ENCODE peak calls at places on chromosomes 1 and 21, in nine cellular contexts. One of them, this sample, is unnamed.
A peak's percentile ranks its signal among the peaks of the same experiment; 100 is the strongest.

GRCh38 chr1:32825181-32825580 is 7.7 kb downstream of the S100PBP start:
- DNase-seq in mesothelial cell of epicardium: no peak
- DNase-seq in GM23338: no peak
- DNase-seq in activated T-cell treated with anti-CD3 and anti-CD28 coated beads, Interleukin-2, amount 50 U/mL, for 72 hours: no peak
- DNase-seq in endothelial cell: no peak
- DNase-seq in DMS153: no peak
- DNase-seq in progenitor cell of endocrine pancreas: no peak
- DNase-seq in heart left ventricle: no peak
- DNase-seq in HT-29: no peak
- DNase-seq in this sample: no peak

GRCh38 chr21:41821081-41821755 is 54.4 kb upstream of the RIPK4 start:
- DNase-seq in mesothelial cell of epicardium: no peak
- DNase-seq in GM23338: no peak
- DNase-seq in activated T-cell treated with anti-CD3 and anti-CD28 coated beads, Interleukin-2, amount 50 U/mL, for 72 hours: no peak
- DNase-seq in endothelial cell: no peak
- DNase-seq in DMS153: no peak
- DNase-seq in progenitor cell of endocrine pancreas: no peak
- DNase-seq in heart left ventricle: no peak
- DNase-seq in HT-29: no peak
- DNase-seq in this sample: no peak

GRCh38 chr1:22038036-22038435 is 14.5 kb upstream of the CDC42 start:
- DNase-seq in mesothelial cell of epicardium: no peak
- DNase-seq in GM23338: no peak
- DNase-seq in activated T-cell treated with anti-CD3 and anti-CD28 coated beads, Interleukin-2, amount 50 U/mL, for 72 hours: no peak
- DNase-seq in endothelial cell: no peak
- DNase-seq in DMS153: no peak
- DNase-seq in progenitor cell of endocrine pancreas: no peak
- DNase-seq in heart left ventricle: peak; percentile 64
- DNase-seq in HT-29: no peak
- DNase-seq in this sample: no peak

GRCh38 chr1:180507826-180508724 is 5.7 kb upstream of the ACBD6 start:
- DNase-seq in mesothelial cell of epicardium: no peak
- DNase-seq in GM23338: no peak
- DNase-seq in activated T-cell treated with anti-CD3 and anti-CD28 coated beads, Interleukin-2, amount 50 U/mL, for 72 hours: no peak
- DNase-seq in endothelial cell: no peak
- DNase-seq in DMS153: no peak
- DNase-seq in progenitor cell of endocrine pancreas: no peak
- DNase-seq in heart left ventricle: no peak
- DNase-seq in HT-29: peak; percentile 15
- DNase-seq in this sample: no peak

GRCh38 chr1:2801535-2802291 is at the start of gene TTC34:
- DNase-seq in mesothelial cell of epicardium: no peak
- DNase-seq in GM23338: peak; percentile 73
- DNase-seq in activated T-cell treated with anti-CD3 and anti-CD28 coated beads, Interleukin-2, amount 50 U/mL, for 72 hours: peak; percentile 60
- DNase-seq in endothelial cell: peak; percentile 60
- DNase-seq in DMS153: peak; percentile 12
- DNase-seq in progenitor cell of endocrine pancreas: no peak
- DNase-seq in heart left ventricle: no peak
- DNase-seq in HT-29: peak; percentile 86
- DNase-seq in this sample: no peak

GRCh38 chr1:21565285-21565684 is 56.1 kb downstream of the ALPL start:
- DNase-seq in mesothelial cell of epicardium: no peak
- DNase-seq in GM23338: no peak
- DNase-seq in activated T-cell treated with anti-CD3 and anti-CD28 coated beads, Interleukin-2, amount 50 U/mL, for 72 hours: no peak
- DNase-seq in endothelial cell: no peak
- DNase-seq in DMS153: no peak
- DNase-seq in progenitor cell of endocrine pancreas: no peak
- DNase-seq in heart left ventricle: no peak
- DNase-seq in HT-29: no peak
- DNase-seq in this sample: no peak

GRCh38 chr1:218703836-218704235 is 358.7 kb downstream of the TGFB2 start:
- DNase-seq in mesothelial cell of epicardium: no peak
- DNase-seq in GM23338: no peak
- DNase-seq in activated T-cell treated with anti-CD3 and anti-CD28 coated beads, Interleukin-2, amount 50 U/mL, for 72 hours: no peak
- DNase-seq in endothelial cell: no peak
- DNase-seq in DMS153: no peak
- DNase-seq in progenitor cell of endocrine pancreas: no peak
- DNase-seq in heart left ventricle: no peak
- DNase-seq in HT-29: no peak
- DNase-seq in this sample: no peak

GRCh38 chr1:69930396-69930795 is 275.0 kb downstream of the LRRC40 start:
- DNase-seq in mesothelial cell of epicardium: no peak
- DNase-seq in GM23338: no peak
- DNase-seq in activated T-cell treated with anti-CD3 and anti-CD28 coated beads, Interleukin-2, amount 50 U/mL, for 72 hours: no peak
- DNase-seq in endothelial cell: no peak
- DNase-seq in DMS153: no peak
- DNase-seq in progenitor cell of endocrine pancreas: no peak
- DNase-seq in heart left ventricle: no peak
- DNase-seq in HT-29: no peak
- DNase-seq in this sample: no peak

GRCh38 chr1:96971849-96972602 is 250.4 kb downstream of the PTBP2 start:
- DNase-seq in mesothelial cell of epicardium: no peak
- DNase-seq in GM23338: no peak
- DNase-seq in activated T-cell treated with anti-CD3 and anti-CD28 coated beads, Interleukin-2, amount 50 U/mL, for 72 hours: no peak
- DNase-seq in endothelial cell: no peak
- DNase-seq in DMS153: no peak
- DNase-seq in progenitor cell of endocrine pancreas: no peak
- DNase-seq in heart left ventricle: no peak
- DNase-seq in HT-29: no peak
- DNase-seq in this sample: no peak

GRCh38 chr1:53073899-53074311 is 11.9 kb downstream of the PODN start:
- DNase-seq in mesothelial cell of epicardium: no peak
- DNase-seq in GM23338: no peak
- DNase-seq in activated T-cell treated with anti-CD3 and anti-CD28 coated beads, Interleukin-2, amount 50 U/mL, for 72 hours: no peak
- DNase-seq in endothelial cell: peak; percentile 2
- DNase-seq in DMS153: no peak
- DNase-seq in progenitor cell of endocrine pancreas: no peak
- DNase-seq in heart left ventricle: peak; percentile 56
- DNase-seq in HT-29: no peak
- DNase-seq in this sample: no peak

GRCh38 chr1:54867717-54868057 is 19.3 kb downstream of the DHCR24 start:
- DNase-seq in mesothelial cell of epicardium: no peak
- DNase-seq in GM23338: no peak
- DNase-seq in activated T-cell treated with anti-CD3 and anti-CD28 coated beads, Interleukin-2, amount 50 U/mL, for 72 hours: no peak
- DNase-seq in endothelial cell: no peak
- DNase-seq in DMS153: no peak
- DNase-seq in progenitor cell of endocrine pancreas: no peak
- DNase-seq in heart left ventricle: no peak
- DNase-seq in HT-29: no peak
- DNase-seq in this sample: no peak

GRCh38 chr1:225766967-225767413 is 10.6 kb upstream of the SRP9 start:
- DNase-seq in mesothelial cell of epicardium: no peak
- DNase-seq in GM23338: no peak
- DNase-seq in activated T-cell treated with anti-CD3 and anti-CD28 coated beads, Interleukin-2, amount 50 U/mL, for 72 hours: no peak
- DNase-seq in endothelial cell: no peak
- DNase-seq in DMS153: no peak
- DNase-seq in progenitor cell of endocrine pancreas: no peak
- DNase-seq in heart left ventricle: peak; percentile 70
- DNase-seq in HT-29: no peak
- DNase-seq in this sample: peak; percentile 61

GRCh38 chr1:212503714-212504113 is 71.0 kb downstream of the NENF start:
- DNase-seq in mesothelial cell of epicardium: no peak
- DNase-seq in GM23338: no peak
- DNase-seq in activated T-cell treated with anti-CD3 and anti-CD28 coated beads, Interleukin-2, amount 50 U/mL, for 72 hours: no peak
- DNase-seq in endothelial cell: no peak
- DNase-seq in DMS153: no peak
- DNase-seq in progenitor cell of endocrine pancreas: no peak
- DNase-seq in heart left ventricle: no peak
- DNase-seq in HT-29: no peak
- DNase-seq in this sample: no peak

GRCh38 chr1:9437931-9438330 is 101.3 kb upstream of the SLC25A33 start:
- DNase-seq in mesothelial cell of epicardium: no peak
- DNase-seq in GM23338: no peak
- DNase-seq in activated T-cell treated with anti-CD3 and anti-CD28 coated beads, Interleukin-2, amount 50 U/mL, for 72 hours: no peak
- DNase-seq in endothelial cell: no peak
- DNase-seq in DMS153: no peak
- DNase-seq in progenitor cell of endocrine pancreas: no peak
- DNase-seq in heart left ventricle: peak; percentile 40
- DNase-seq in HT-29: no peak
- DNase-seq in this sample: peak; percentile 52

GRCh38 chr1:151898519-151898991 is 10.8 kb downstream of the THEM4 start:
- DNase-seq in mesothelial cell of epicardium: no peak
- DNase-seq in GM23338: no peak
- DNase-seq in activated T-cell treated with anti-CD3 and anti-CD28 coated beads, Interleukin-2, amount 50 U/mL, for 72 hours: peak; percentile 31
- DNase-seq in endothelial cell: no peak
- DNase-seq in DMS153: no peak
- DNase-seq in progenitor cell of endocrine pancreas: no peak
- DNase-seq in heart left ventricle: no peak
- DNase-seq in HT-29: peak; percentile 81
- DNase-seq in this sample: no peak

GRCh38 chr1:1264868-1265272 is 8.8 kb downstream of the UBE2J2 start:
- DNase-seq in mesothelial cell of epicardium: no peak
- DNase-seq in GM23338: peak; percentile 84
- DNase-seq in activated T-cell treated with anti-CD3 and anti-CD28 coated beads, Interleukin-2, amount 50 U/mL, for 72 hours: no peak
- DNase-seq in endothelial cell: no peak
- DNase-seq in DMS153: no peak
- DNase-seq in progenitor cell of endocrine pancreas: no peak
- DNase-seq in heart left ventricle: no peak
- DNase-seq in HT-29: no peak
- DNase-seq in this sample: no peak

GRCh38 chr1:42311897-42312296 is 23.1 kb downstream of the FOXJ3 start:
- DNase-seq in mesothelial cell of epicardium: no peak
- DNase-seq in GM23338: no peak
- DNase-seq in activated T-cell treated with anti-CD3 and anti-CD28 coated beads, Interleukin-2, amount 50 U/mL, for 72 hours: no peak
- DNase-seq in endothelial cell: no peak
- DNase-seq in DMS153: no peak
- DNase-seq in progenitor cell of endocrine pancreas: no peak
- DNase-seq in heart left ventricle: no peak
- DNase-seq in HT-29: no peak
- DNase-seq in this sample: no peak

GRCh38 chr1:25360596-25361581 is 22.8 kb downstream of the TMEM50A start:
- DNase-seq in mesothelial cell of epicardium: no peak
- DNase-seq in GM23338: no peak
- DNase-seq in activated T-cell treated with anti-CD3 and anti-CD28 coated beads, Interleukin-2, amount 50 U/mL, for 72 hours: no peak
- DNase-seq in endothelial cell: no peak
- DNase-seq in DMS153: no peak
- DNase-seq in progenitor cell of endocrine pancreas: no peak
- DNase-seq in heart left ventricle: no peak
- DNase-seq in HT-29: no peak
- DNase-seq in this sample: no peak

GRCh38 chr1:162696286-162696862 is 64.1 kb downstream of the DDR2 start:
- DNase-seq in mesothelial cell of epicardium: peak; percentile 35
- DNase-seq in GM23338: peak; percentile 92
- DNase-seq in activated T-cell treated with anti-CD3 and anti-CD28 coated beads, Interleukin-2, amount 50 U/mL, for 72 hours: no peak
- DNase-seq in endothelial cell: peak; percentile 59
- DNase-seq in DMS153: peak; percentile 99
- DNase-seq in progenitor cell of endocrine pancreas: peak; percentile 49
- DNase-seq in heart left ventricle: peak; percentile 87
- DNase-seq in HT-29: no peak
- DNase-seq in this sample: peak; percentile 91

GRCh38 chr1:63126104-63126503 is 196.3 kb upstream of the FOXD3 start:
- DNase-seq in mesothelial cell of epicardium: no peak
- DNase-seq in GM23338: no peak
- DNase-seq in activated T-cell treated with anti-CD3 and anti-CD28 coated beads, Interleukin-2, amount 50 U/mL, for 72 hours: no peak
- DNase-seq in endothelial cell: no peak
- DNase-seq in DMS153: no peak
- DNase-seq in progenitor cell of endocrine pancreas: no peak
- DNase-seq in heart left ventricle: no peak
- DNase-seq in HT-29: no peak
- DNase-seq in this sample: no peak

GRCh38 chr1:5921671-5922070 is 70.6 kb downstream of the NPHP4 start:
- DNase-seq in mesothelial cell of epicardium: no peak
- DNase-seq in GM23338: no peak
- DNase-seq in activated T-cell treated with anti-CD3 and anti-CD28 coated beads, Interleukin-2, amount 50 U/mL, for 72 hours: no peak
- DNase-seq in endothelial cell: no peak
- DNase-seq in DMS153: no peak
- DNase-seq in progenitor cell of endocrine pancreas: no peak
- DNase-seq in heart left ventricle: no peak
- DNase-seq in HT-29: no peak
- DNase-seq in this sample: no peak